ENCODE peak calls at places on chromosomes 3 and 15, in six cellular contexts. One of them, this sample, is unnamed.

GRCh38 chr15:100112636-100113305 is 229.0 kb downstream of the ADAMTS17 start:
- DNase-seq in stomach: no peak
- DNase-seq in HCT116: no peak
- DNase-seq in uterus: no peak
- DNase-seq in GM12892: no peak
- DNase-seq in transverse colon: no peak
- DNase-seq in this sample: no peak

GRCh38 chr3:18389108-18389733 is 35.9 kb downstream of the SATB1 start:
- DNase-seq in stomach: no peak
- DNase-seq in HCT116: peak
- DNase-seq in uterus: no peak
- DNase-seq in GM12892: no peak
- DNase-seq in transverse colon: no peak
- DNase-seq in this sample: no peak

GRCh38 chr3:148815736-148816135 is 11.9 kb upstream of the CPB1 start:
- DNase-seq in stomach: no peak
- DNase-seq in HCT116: no peak
- DNase-seq in uterus: no peak
- DNase-seq in GM12892: no peak
- DNase-seq in transverse colon: no peak
- DNase-seq in this sample: no peak

GRCh38 chr15:33500432-33500831 is 189.7 kb downstream of the RYR3 start:
- DNase-seq in stomach: no peak
- DNase-seq in HCT116: no peak
- DNase-seq in uterus: no peak
- DNase-seq in GM12892: no peak
- DNase-seq in transverse colon: no peak
- DNase-seq in this sample: no peak

GRCh38 chr3:72274511-72275295 is 489.8 kb upstream of the PROK2 start:
- DNase-seq in stomach: peak
- DNase-seq in HCT116: no peak
- DNase-seq in uterus: peak
- DNase-seq in GM12892: no peak
- DNase-seq in transverse colon: peak
- DNase-seq in this sample: no peak

GRCh38 chr15:41512512-41513281 is 930 bp downstream of the LTK start:
- DNase-seq in stomach: peak
- DNase-seq in HCT116: no peak
- DNase-seq in uterus: no peak
- DNase-seq in GM12892: no peak
- DNase-seq in transverse colon: peak
- DNase-seq in this sample: peak

GRCh38 chr15:70892912-70893560 is 410 bp downstream of the LRRC49 start:
- DNase-seq in stomach: no peak
- DNase-seq in HCT116: no peak
- DNase-seq in uterus: peak
- DNase-seq in GM12892: no peak
- DNase-seq in transverse colon: peak
- DNase-seq in this sample: no peak

GRCh38 chr3:191473766-191474198 is 12.8 kb downstream of the PYDC2 start:
- DNase-seq in stomach: no peak
- DNase-seq in HCT116: no peak
- DNase-seq in uterus: no peak
- DNase-seq in GM12892: no peak
- DNase-seq in transverse colon: no peak
- DNase-seq in this sample: no peak

GRCh38 chr15:88454867-88455810 is 12.0 kb downstream of the MRPL46 start:
- DNase-seq in stomach: peak
- DNase-seq in HCT116: peak
- DNase-seq in uterus: peak
- DNase-seq in GM12892: no peak
- DNase-seq in transverse colon: peak
- DNase-seq in this sample: no peak

GRCh38 chr15:74598126-74598842 is 17.4 kb upstream of the CLK3 start:
- DNase-seq in stomach: peak
- DNase-seq in HCT116: no peak
- DNase-seq in uterus: peak
- DNase-seq in GM12892: peak
- DNase-seq in transverse colon: peak
- DNase-seq in this sample: peak
- TF ChIP-seq POLR2A in stomach: no peak
- TF ChIP-seq POLR2A in HCT116: no peak
- TF ChIP-seq POLR2A in uterus: peak
- TF ChIP-seq POLR2A in GM12892: no peak
- TF ChIP-seq POLR2A in transverse colon: peak
- TF ChIP-seq POLR2A in this sample: peak

GRCh38 chr3:39406368-39407258 is at the start of gene RPSA:
- DNase-seq in stomach: peak
- DNase-seq in HCT116: peak
- DNase-seq in uterus: peak
- DNase-seq in GM12892: peak
- DNase-seq in transverse colon: peak
- DNase-seq in this sample: peak
- TF ChIP-seq POLR2A in stomach: peak
- TF ChIP-seq POLR2A in HCT116: peak
- TF ChIP-seq POLR2A in uterus: peak
- TF ChIP-seq POLR2A in GM12892: peak
- TF ChIP-seq POLR2A in transverse colon: peak
- TF ChIP-seq POLR2A in this sample: peak

GRCh38 chr15:74036271-74037170 is 42.0 kb downstream of the PML start:
- DNase-seq in stomach: peak
- DNase-seq in HCT116: peak
- DNase-seq in uterus: peak
- DNase-seq in GM12892: no peak
- DNase-seq in transverse colon: peak
- DNase-seq in this sample: no peak
- TF ChIP-seq POLR2A in stomach: no peak
- TF ChIP-seq POLR2A in HCT116: no peak
- TF ChIP-seq POLR2A in uterus: no peak
- TF ChIP-seq POLR2A in GM12892: no peak
- TF ChIP-seq POLR2A in transverse colon: no peak
- TF ChIP-seq POLR2A in this sample: no peak

GRCh38 chr3:58164916-58165821 is 45.6 kb downstream of the DNASE1L3 start:
- DNase-seq in stomach: peak
- DNase-seq in HCT116: no peak
- DNase-seq in uterus: peak
- DNase-seq in GM12892: no peak
- DNase-seq in transverse colon: no peak
- DNase-seq in this sample: no peak

GRCh38 chr3:58161435-58162398 is 49.1 kb downstream of the DNASE1L3 start:
- DNase-seq in stomach: peak
- DNase-seq in HCT116: peak
- DNase-seq in uterus: peak
- DNase-seq in GM12892: no peak
- DNase-seq in transverse colon: peak
- DNase-seq in this sample: no peak

GRCh38 chr3:58164199-58164879 is 46.4 kb downstream of the DNASE1L3 start:
- DNase-seq in stomach: peak
- DNase-seq in HCT116: no peak
- DNase-seq in uterus: no peak
- DNase-seq in GM12892: no peak
- DNase-seq in transverse colon: no peak
- DNase-seq in this sample: no peak

GRCh38 chr3:58160399-58160798 is 50.4 kb downstream of the DNASE1L3 start:
- DNase-seq in stomach: no peak
- DNase-seq in HCT116: no peak
- DNase-seq in uterus: no peak
- DNase-seq in GM12892: no peak
- DNase-seq in transverse colon: no peak
- DNase-seq in this sample: no peak

DNA sequence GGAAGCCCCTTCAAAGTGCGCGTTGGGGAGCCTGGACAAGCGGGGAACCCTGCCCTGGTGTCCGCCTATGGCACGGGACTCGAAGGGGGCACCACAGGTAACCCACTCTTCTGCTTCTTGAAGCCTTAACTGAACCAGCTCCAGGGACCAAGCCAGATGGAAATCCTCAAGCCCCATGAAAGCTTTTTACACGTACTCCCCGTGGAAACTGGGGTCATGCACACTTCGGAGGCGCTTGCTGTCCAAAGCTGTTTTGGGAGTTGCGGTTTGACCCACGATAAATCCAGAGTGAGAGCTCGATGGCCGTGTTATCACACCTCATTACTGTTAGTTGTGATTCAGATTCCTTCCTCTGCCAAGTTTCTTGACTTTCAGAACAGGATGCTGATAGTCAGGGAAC is 47.5 kb downstream of the DNASE1L3 start:
- DNase-seq in stomach: no peak
- DNase-seq in HCT116: no peak
- DNase-seq in uterus: peak
- DNase-seq in GM12892: no peak
- DNase-seq in transverse colon: no peak
- DNase-seq in this sample: no peak
- TF ChIP-seq POLR2A in stomach: no peak
- TF ChIP-seq POLR2A in HCT116: no peak
- TF ChIP-seq POLR2A in uterus: no peak
- TF ChIP-seq POLR2A in GM12892: no peak
- TF ChIP-seq POLR2A in transverse colon: no peak
- TF ChIP-seq POLR2A in this sample: no peak

DNA sequence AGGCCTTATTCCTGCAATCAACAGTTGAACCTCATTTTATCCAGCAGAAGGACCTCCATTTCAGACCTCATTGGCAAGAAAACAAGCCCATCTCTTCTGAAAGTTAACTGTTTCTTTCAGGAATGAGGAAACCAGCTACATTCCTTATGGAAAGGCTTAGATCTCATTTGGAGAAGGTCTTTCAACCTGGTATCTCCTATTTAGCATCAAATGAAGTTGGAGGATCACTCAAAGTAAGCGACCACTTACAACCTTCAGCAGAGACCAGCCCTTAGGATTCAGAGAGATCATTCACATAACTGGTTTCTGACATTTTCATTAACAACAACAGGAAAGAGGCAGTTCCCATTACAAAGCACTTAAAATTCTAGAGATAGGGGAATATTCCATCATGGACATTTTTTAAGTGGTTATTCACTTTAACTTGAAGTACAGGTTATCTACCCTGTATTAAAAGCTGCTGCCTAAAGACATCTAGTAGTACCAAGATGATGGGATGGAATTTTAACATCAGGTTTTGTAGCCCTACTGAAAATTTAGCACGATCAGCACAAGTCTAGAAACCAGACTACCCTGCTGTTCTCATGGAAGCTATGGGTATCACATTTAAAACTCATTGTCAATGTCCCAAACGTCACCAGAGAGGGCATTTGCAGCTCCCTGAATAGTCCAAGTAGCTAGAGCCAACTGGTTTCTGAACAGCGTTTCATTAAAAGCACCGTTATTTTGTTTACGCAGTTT is 30.4 kb downstream of the TFRC start:
- DNase-seq in stomach: no peak
- DNase-seq in HCT116: no peak
- DNase-seq in uterus: no peak
- DNase-seq in GM12892: no peak
- DNase-seq in transverse colon: no peak
- DNase-seq in this sample: no peak
- TF ChIP-seq POLR2A in stomach: no peak
- TF ChIP-seq POLR2A in HCT116: no peak
- TF ChIP-seq POLR2A in uterus: no peak
- TF ChIP-seq POLR2A in GM12892: peak
- TF ChIP-seq POLR2A in transverse colon: no peak
- TF ChIP-seq POLR2A in this sample: peak

GRCh38 chr15:91694131-91694828 is 159.2 kb upstream of the SLCO3A1 start:
- DNase-seq in stomach: no peak
- DNase-seq in HCT116: no peak
- DNase-seq in uterus: peak
- DNase-seq in GM12892: no peak
- DNase-seq in transverse colon: peak
- DNase-seq in this sample: no peak

GRCh38 chr15:91692596-91692995 is 160.9 kb upstream of the SLCO3A1 start:
- DNase-seq in stomach: no peak
- DNase-seq in HCT116: no peak
- DNase-seq in uterus: no peak
- DNase-seq in GM12892: no peak
- DNase-seq in transverse colon: no peak
- DNase-seq in this sample: no peak

GRCh38 chr15:91694829-91695205 is 158.7 kb upstream of the SLCO3A1 start:
- DNase-seq in stomach: no peak
- DNase-seq in HCT116: no peak
- DNase-seq in uterus: peak
- DNase-seq in GM12892: no peak
- DNase-seq in transverse colon: peak
- DNase-seq in this sample: no peak

GRCh38 chr15:91685436-91685835 is 168.1 kb upstream of the SLCO3A1 start:
- DNase-seq in stomach: no peak
- DNase-seq in HCT116: no peak
- DNase-seq in uterus: no peak
- DNase-seq in GM12892: no peak
- DNase-seq in transverse colon: no peak
- DNase-seq in this sample: no peak

GRCh38 chr15:91689377-91689776 is 164.1 kb upstream of the SLCO3A1 start:
- DNase-seq in stomach: no peak
- DNase-seq in HCT116: no peak
- DNase-seq in uterus: no peak
- DNase-seq in GM12892: no peak
- DNase-seq in transverse colon: no peak
- DNase-seq in this sample: no peak
- TF ChIP-seq POLR2A in stomach: no peak
- TF ChIP-seq POLR2A in HCT116: no peak
- TF ChIP-seq POLR2A in uterus: no peak
- TF ChIP-seq POLR2A in GM12892: no peak
- TF ChIP-seq POLR2A in transverse colon: no peak
- TF ChIP-seq POLR2A in this sample: no peak

DNA sequence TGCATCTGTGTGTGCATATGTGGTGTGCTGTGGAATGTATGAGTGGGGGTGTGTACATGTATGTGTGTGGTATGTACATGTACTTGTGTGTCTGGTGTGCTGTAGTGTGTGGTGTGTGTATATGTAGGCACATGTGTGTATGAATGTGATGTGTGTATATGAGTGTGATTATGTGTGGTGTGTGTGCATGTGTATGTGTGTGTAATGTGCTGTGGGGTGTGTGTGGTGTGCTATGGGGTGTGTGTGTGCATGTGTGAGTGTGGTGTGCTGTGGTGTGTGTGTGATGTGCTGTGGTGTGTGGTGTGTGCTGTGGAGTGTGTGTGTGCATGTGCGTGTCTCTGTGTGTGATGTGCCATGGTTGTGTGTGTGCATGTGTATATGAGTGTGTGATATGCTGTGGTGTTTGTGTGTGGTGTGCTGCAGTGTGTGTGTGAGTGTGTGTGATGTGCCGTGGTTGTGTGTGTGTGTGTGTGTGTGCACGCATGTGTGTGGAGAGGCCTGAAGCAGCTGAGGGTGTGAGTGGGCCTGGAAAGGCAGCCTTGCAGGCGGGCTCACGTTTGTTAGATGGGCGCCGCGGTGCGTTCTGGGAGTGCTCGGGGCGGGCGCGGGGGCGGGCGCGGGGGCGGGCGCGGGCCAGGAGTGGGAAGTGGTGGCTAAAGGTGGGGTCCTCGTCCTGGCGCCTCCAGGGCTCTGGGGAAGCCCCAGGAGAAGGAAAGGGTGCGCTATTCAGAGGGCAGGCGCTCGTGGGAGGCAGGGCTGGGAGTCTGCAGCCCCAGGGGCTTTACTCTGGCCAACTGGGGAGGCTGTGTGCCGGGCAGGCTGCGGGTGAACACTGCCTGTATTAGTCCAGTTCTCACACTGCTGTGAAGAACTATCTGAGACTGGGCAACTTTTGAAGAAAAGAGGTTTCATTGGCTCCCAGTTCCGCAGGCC is 116.9 kb downstream of the GABRG3 start:
- DNase-seq in stomach: no peak
- DNase-seq in HCT116: no peak
- DNase-seq in uterus: no peak
- DNase-seq in GM12892: no peak
- DNase-seq in transverse colon: no peak
- DNase-seq in this sample: no peak
- TF ChIP-seq POLR2A in stomach: no peak
- TF ChIP-seq POLR2A in HCT116: no peak
- TF ChIP-seq POLR2A in uterus: no peak
- TF ChIP-seq POLR2A in GM12892: no peak
- TF ChIP-seq POLR2A in transverse colon: no peak
- TF ChIP-seq POLR2A in this sample: no peak